ENCODE peak calls at places on chromosomes 12 and 14, in five cellular contexts. C is NCI-H1105 treated with DMSO at 0.1 percent for 48 hours; W is stimulated activated CD8-positive, alpha-beta memory T cell treated with anti-CD3 and anti-CD28 coated beads, Interleukin-4, amount 100 ng/mL, for 4 hours; F is nucleus accumbens; M is occipital lobe. O is an unnamed sample.

GRCh38 chr12:21823581-21823980 is 49.1 kb upstream of the KCNJ8 start:
- DNase-seq in C (no peak), W (no peak), F (no peak), M (no peak), O (peak)

GRCh38 chr12:46952880-46953517 is 126.4 kb upstream of the PCED1B start:
- DNase-seq in C (no peak), W (no peak), F (no peak), M (no peak), O (no peak)

GRCh38 chr14:77111021-77111420 is 13.0 kb downstream of the CIPC start:
- DNase-seq in C (no peak), W (no peak), F (peak), M (peak), O (peak)

GRCh38 chr14:100221419-100222218 is 17.3 kb upstream of the YY1 start:
- DNase-seq in C (no peak), W (peak), F (no peak), M (no peak), O (no peak)

GRCh38 chr14:106209745-106210144 is 683.4 kb downstream of the TMEM121 start:
- DNase-seq in C (no peak), W (no peak), F (no peak), M (no peak), O (no peak)

GRCh38 chr14:39307815-39308214 is 74.1 kb downstream of the MIA2 start:
- DNase-seq in C (no peak), W (no peak), F (no peak), M (no peak), O (no peak)

GRCh38 chr12:104063712-104064030 is 660 bp upstream of the HCFC2 start:
- DNase-seq in C (peak), W (no peak), F (no peak), M (no peak), O (no peak)

GRCh38 chr14:30874999-30875787 is 834 bp downstream of the COCH start:
- DNase-seq in C (peak), W (no peak), F (no peak), M (no peak), O (no peak)

GRCh38 chr12:132245521-132246101 is 83.8 kb downstream of the GALNT9 start:
- DNase-seq in C (no peak), W (no peak), F (no peak), M (no peak), O (no peak)

GRCh38 chr12:89350661-89351488 is 1.4 kb downstream of the DUSP6 start:
- DNase-seq in C (peak), W (no peak), F (no peak), M (no peak), O (no peak)

GRCh38 chr14:52447236-52447635 is 105.1 kb downstream of the TXNDC16 start:
- DNase-seq in C (no peak), W (no peak), F (no peak), M (no peak), O (no peak)

GRCh38 chr12:49105504-49106120 is 5.0 kb downstream of the LMBR1L start:
- DNase-seq in C (no peak), W (no peak), F (no peak), M (no peak), O (no peak)

GRCh38 chr12:99195474-99195873 is 452.1 kb upstream of the GARIN6 start:
- DNase-seq in C (no peak), W (no peak), F (no peak), M (no peak), O (no peak)

GRCh38 chr12:12717586-12718381 is 616 bp downstream of the CDKN1B start:
- DNase-seq in C (peak), W (no peak), F (no peak), M (no peak), O (no peak)

GRCh38 chr12:24201258-24201970 is 251.9 kb upstream of the SOX5 start:
- DNase-seq in C (no peak), W (no peak), F (no peak), M (no peak), O (no peak)

GRCh38 chr12:1668833-1669543 is 21.9 kb upstream of the ADIPOR2 start:
- DNase-seq in C (no peak), W (no peak), F (no peak), M (no peak), O (no peak)

GRCh38 chr12:52206309-52207040 is 14.7 kb upstream of the KRT80 start:
- DNase-seq in C (no peak), W (no peak), F (no peak), M (no peak), O (no peak)

GRCh38 chr14:99389171-99389826 is 91.4 kb downstream of the SETD3 start:
- DNase-seq in C (no peak), W (peak), F (no peak), M (no peak), O (no peak)

GRCh38 chr12:115870527-115870926 is 407.0 kb downstream of the MED13L start:
- DNase-seq in C (no peak), W (no peak), F (no peak), M (no peak), O (no peak)

GRCh38 chr12:38523920-38524319 is 207.3 kb downstream of the ALG10B start:
- DNase-seq in C (no peak), W (no peak), F (no peak), M (no peak), O (no peak)

GRCh38 chr12:1650954-1651353 is 21.9 kb downstream of the WNT5B start:
- DNase-seq in C (no peak), W (no peak), F (no peak), M (no peak), O (no peak)

GRCh38 chr14:98946995-98947394 is 325.0 kb downstream of the BCL11B start:
- DNase-seq in C (no peak), W (no peak), F (no peak), M (no peak), O (no peak)

GRCh38 chr12:9148926-9149325 is 33.2 kb upstream of the A2M start:
- DNase-seq in C (no peak), W (no peak), F (no peak), M (no peak), O (no peak)

GRCh38 chr12:50637870-50638481 is 125.9 kb upstream of the ATF1 start:
- DNase-seq in C (peak), W (no peak), F (no peak), M (no peak), O (no peak)

GRCh38 chr12:50187084-50187900 is 20.1 kb upstream of the CERS5 start:
- DNase-seq in C (no peak), W (no peak), F (no peak), M (no peak), O (no peak)

GRCh38 chr12:95546491-95546813 is 4.8 kb downstream of the USP44 start:
- DNase-seq in C (no peak), W (no peak), F (no peak), M (no peak), O (no peak)

GRCh38 chr12:4621511-4621910 is 27.3 kb downstream of the AKAP3 start:
- DNase-seq in C (no peak), W (no peak), F (no peak), M (no peak), O (no peak)

GRCh38 chr12:87336814-87337336 is 692.3 kb downstream of the C12orf50 start:
- DNase-seq in C (no peak), W (no peak), F (no peak), M (no peak), O (no peak)

GRCh38 chr12:32125455-32126084 is 18.9 kb downstream of the BICD1 start:
- DNase-seq in C (no peak), W (no peak), F (no peak), M (no peak), O (no peak)

GRCh38 chr14:103526914-103527248 is 2.1 kb upstream of the TRMT61A start:
- DNase-seq in C (no peak), W (no peak), F (no peak), M (no peak), O (no peak)

GRCh38 chr12:89390802-89391673 is 38.7 kb upstream of the DUSP6 start:
- DNase-seq in C (no peak), W (no peak), F (no peak), M (no peak), O (no peak)